ENCODE peak calls at places on chromosomes 4 and X, in five cellular contexts. W is GM12864, L is transverse colon, E is WERI-Rb-1, A is heart left ventricle. K is an unnamed sample.

GRCh38 chrX:96837808-96838207 is 45.9 kb upstream of the RPA4 start:
- DNase-seq in W (no peak), E (no peak), A (no peak), L (no peak), K (peak)

GRCh38 chr4:126466848-126467247 is 1152.1 kb downstream of the FAT4 start:
- DNase-seq in E (no peak), L (no peak), W (no peak), A (no peak), K (no peak)

GRCh38 chrX:118530537-118530936 is 34.9 kb downstream of the DOCK11 start:
- DNase-seq in L (no peak), E (no peak), A (no peak), W (no peak), K (peak)

GRCh38 chrX:44330227-44330626 is 13.2 kb downstream of the EFHC2 start:
- DNase-seq in L (no peak), E (no peak), A (no peak), W (no peak), K (no peak)

GRCh38 chrX:112844250-112844649 is 3.6 kb upstream of the AMOT start:
- DNase-seq in W (no peak), A (no peak), E (no peak), L (no peak), K (no peak)

GRCh38 chr4:16582526-16582925 is 315.9 kb downstream of the LDB2 start:
- DNase-seq in W (no peak), A (no peak), E (peak), L (no peak), K (no peak)

GRCh38 chr4:93842512-93843252 is 14.1 kb downstream of the ATOH1 start:
- DNase-seq in A (no peak), E (no peak), W (no peak), L (no peak), K (no peak)

GRCh38 chrX:153703036-153703370 is 15.3 kb downstream of the SLC6A8 start:
- DNase-seq in W (no peak), A (peak), E (no peak), L (peak), K (peak)

GRCh38 chr4:154719087-154719486 is 24.7 kb upstream of the LRAT start:
- DNase-seq in W (no peak), L (no peak), A (no peak), E (no peak), K (peak)

GRCh38 chr4:105992641-105993305 is 97.5 kb downstream of the NPNT start:
- DNase-seq in E (no peak), W (no peak), A (no peak), L (no peak), K (no peak)

GRCh38 chrX:12804655-12805054 is 13.4 kb downstream of the PRPS2 start:
- DNase-seq in L (peak), E (no peak), A (no peak), W (no peak), K (no peak)

GRCh38 chrX:39854772-39855747 is 242.7 kb downstream of the BCOR start:
- DNase-seq in L (peak), E (no peak), W (peak), A (no peak), K (no peak)

GRCh38 chr4:5928241-5928640 is 35.4 kb upstream of the CRMP1 start:
- DNase-seq in A (no peak), W (no peak), L (no peak), E (no peak), K (no peak)

GRCh38 chrX:118974908-118975671 is 672 bp downstream of the LONRF3 start:
- DNase-seq in A (peak), L (peak), W (no peak), E (peak), K (peak)

GRCh38 chrX:22629105-22629725 is 356.5 kb downstream of the CBLL2 start:
- DNase-seq in A (no peak), W (no peak), E (no peak), L (no peak), K (peak)

GRCh38 chrX:39905946-39906345 is 191.8 kb downstream of the BCOR start:
- DNase-seq in A (no peak), W (no peak), L (no peak), E (no peak), K (no peak)

GRCh38 chrX:30530591-30530990 is 47.0 kb downstream of the TASL start:
- DNase-seq in E (no peak), W (no peak), A (no peak), L (no peak), K (peak)

GRCh38 chr4:6621556-6621927 is 18.9 kb upstream of the MRFAP1 start:
- DNase-seq in L (no peak), W (no peak), E (no peak), A (no peak), K (no peak)

GRCh38 chrX:115690554-115691216 is 129.7 kb downstream of the PLS3 start:
- DNase-seq in E (peak), W (peak), L (peak), A (no peak), K (peak)

GRCh38 chrX:45240334-45240733 is 39.7 kb upstream of the DIPK2B start:
- DNase-seq in E (no peak), A (no peak), W (no peak), L (no peak), K (no peak)

GRCh38 chr4:5952286-5953002 is 59.6 kb upstream of the CRMP1 start:
- DNase-seq in L (no peak), W (no peak), E (no peak), A (no peak), K (no peak)

GRCh38 chr4:78131403-78131802 is 74.3 kb downstream of the FRAS1 start:
- DNase-seq in W (no peak), A (no peak), E (no peak), L (no peak), K (peak)

GRCh38 chr4:2172161-2172560 is 69.8 kb downstream of the HAUS3 start:
- DNase-seq in A (no peak), E (no peak), W (peak), L (no peak), K (no peak)

GRCh38 chr4:68369474-68369805 is 19.6 kb upstream of the YTHDC1 start:
- DNase-seq in W (no peak), E (no peak), L (no peak), A (no peak), K (no peak)
- H3K4me3 ChIP-seq in W (no peak), E (no peak), L (no peak), A (no peak), K (no peak)

DNA sequence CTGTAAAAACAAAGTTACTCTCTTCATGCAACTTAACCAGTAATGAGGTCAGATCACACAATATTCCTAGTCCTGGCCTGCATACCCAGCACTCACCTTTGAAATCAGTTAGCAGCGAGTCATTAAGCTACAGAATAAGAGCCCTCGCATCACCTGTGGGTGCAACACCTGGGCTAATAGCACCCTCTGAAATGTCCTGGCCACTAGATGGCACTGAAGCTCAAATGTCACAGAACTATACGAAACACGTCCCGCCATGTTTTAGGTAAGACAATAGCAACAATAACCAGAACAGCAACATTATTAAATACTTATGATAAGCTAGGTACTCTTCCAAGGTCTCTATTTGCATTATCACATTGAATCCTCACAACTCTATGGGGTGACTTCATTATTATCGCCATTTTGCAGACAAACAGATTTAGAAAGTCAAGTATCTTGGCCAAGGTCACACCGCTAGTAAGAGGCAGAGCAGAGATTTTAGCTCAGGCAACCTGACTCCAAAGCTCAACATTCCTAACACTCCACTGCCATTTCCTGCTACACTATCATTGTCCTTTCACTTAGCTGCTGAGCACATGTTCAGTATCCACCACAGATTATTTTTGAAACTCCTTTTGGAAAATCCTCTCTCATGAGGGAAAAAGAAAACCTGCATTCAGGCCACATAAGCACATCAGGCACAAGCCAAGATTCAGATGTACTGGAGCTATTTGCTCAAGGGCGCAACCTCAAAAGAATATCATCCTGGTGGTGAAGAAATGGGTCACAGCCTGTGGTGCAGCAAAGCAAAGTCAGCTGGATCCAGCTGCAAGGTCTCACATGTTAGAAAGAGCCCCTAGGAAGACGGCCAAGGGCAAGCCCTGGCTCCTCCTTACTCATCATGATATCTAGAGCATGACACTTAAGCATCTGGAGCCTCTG is 59.5 kb upstream of the KDR start:
- DNase-seq in A (no peak), L (peak), E (peak), W (peak), K (peak)
- TF ChIP-seq CTCF in A (peak), L (peak), E (peak), W (peak), K (peak)

DNA sequence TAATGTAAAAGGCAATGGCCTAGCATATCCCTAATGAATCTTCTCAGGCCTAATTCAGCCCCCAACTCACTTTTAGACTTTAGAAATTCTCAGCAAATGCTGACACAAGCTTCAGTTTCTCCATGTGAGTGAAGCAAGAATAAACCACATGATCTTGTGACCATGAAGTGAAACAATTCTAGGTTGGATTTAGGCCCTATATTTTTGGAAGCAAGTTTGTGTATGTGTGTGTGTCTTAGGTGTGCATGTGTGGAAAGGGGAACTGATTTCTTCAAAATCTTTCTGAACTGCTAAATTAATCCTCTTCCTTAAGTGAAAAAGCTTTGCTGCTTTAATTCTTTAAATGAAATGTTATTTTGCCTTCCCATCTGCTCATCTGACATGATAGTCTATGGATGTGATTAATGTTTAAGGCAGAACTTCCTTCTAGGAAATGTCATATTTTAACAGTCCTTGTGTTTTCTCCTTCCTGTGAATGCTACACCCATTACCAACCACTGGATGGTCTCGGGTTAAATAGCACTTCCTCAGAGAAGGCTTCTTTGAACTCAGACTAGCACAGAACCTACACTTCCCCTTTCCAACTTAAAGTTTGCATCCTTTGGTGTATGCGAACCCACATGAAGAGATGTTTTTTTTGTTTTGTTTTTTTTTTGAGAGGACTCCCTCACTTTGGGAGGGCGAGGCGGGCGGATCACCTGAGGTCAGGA is 1.2 kb upstream of the TMEM144 start:
- DNase-seq in L (no peak), A (no peak), E (no peak), W (no peak), K (peak)
- H3K4me3 ChIP-seq in L (no peak), A (no peak), E (no peak), W (no peak), K (no peak)

GRCh38 chr4:24793219-24794005 is 2.0 kb upstream of the SOD3 start:
- DNase-seq in A (no peak), L (no peak), W (no peak), E (no peak), K (no peak)
- TF ChIP-seq CTCF in A (no peak), L (peak), W (no peak), E (peak), K (peak)

GRCh38 chr4:89249313-89249712 is 58.3 kb downstream of the GPRIN3 start:
- DNase-seq in L (no peak), W (no peak), A (no peak), E (no peak), K (no peak)

GRCh38 chr4:89251396-89251795 is 56.2 kb downstream of the GPRIN3 start:
- DNase-seq in A (no peak), L (no peak), W (no peak), E (no peak), K (no peak)

GRCh38 chr4:89247951-89248350 is 59.6 kb downstream of the GPRIN3 start:
- DNase-seq in E (peak), W (no peak), A (no peak), L (no peak), K (no peak)

GRCh38 chr4:89249716-89250361 is 57.8 kb downstream of the GPRIN3 start:
- DNase-seq in L (no peak), W (no peak), A (no peak), E (peak), K (no peak)

DNA sequence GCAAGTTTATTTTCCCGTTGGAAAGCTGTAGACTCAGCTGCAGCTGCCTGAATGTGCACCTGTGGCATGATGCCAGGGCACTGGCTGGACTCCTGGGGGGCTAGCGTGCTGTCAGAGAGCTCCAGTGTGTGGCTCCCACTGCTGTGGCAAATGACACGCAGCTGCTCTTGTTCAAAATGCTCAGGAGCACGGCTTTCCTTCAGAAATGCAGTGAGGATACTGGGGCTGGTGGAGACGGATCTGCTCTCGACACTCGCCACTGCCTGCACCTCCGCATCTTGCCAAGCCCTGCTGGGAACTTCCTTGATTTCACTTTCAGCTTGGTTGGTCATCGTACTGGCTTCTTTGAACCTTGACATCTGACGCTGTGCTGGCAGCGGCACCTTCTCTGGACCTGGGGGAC is 58.7 kb downstream of the GPRIN3 start:
- DNase-seq in E (no peak), L (no peak), W (no peak), A (no peak), K (no peak)
- H3K4me3 ChIP-seq in E (no peak), L (no peak), W (no peak), A (no peak), K (no peak)

DNA sequence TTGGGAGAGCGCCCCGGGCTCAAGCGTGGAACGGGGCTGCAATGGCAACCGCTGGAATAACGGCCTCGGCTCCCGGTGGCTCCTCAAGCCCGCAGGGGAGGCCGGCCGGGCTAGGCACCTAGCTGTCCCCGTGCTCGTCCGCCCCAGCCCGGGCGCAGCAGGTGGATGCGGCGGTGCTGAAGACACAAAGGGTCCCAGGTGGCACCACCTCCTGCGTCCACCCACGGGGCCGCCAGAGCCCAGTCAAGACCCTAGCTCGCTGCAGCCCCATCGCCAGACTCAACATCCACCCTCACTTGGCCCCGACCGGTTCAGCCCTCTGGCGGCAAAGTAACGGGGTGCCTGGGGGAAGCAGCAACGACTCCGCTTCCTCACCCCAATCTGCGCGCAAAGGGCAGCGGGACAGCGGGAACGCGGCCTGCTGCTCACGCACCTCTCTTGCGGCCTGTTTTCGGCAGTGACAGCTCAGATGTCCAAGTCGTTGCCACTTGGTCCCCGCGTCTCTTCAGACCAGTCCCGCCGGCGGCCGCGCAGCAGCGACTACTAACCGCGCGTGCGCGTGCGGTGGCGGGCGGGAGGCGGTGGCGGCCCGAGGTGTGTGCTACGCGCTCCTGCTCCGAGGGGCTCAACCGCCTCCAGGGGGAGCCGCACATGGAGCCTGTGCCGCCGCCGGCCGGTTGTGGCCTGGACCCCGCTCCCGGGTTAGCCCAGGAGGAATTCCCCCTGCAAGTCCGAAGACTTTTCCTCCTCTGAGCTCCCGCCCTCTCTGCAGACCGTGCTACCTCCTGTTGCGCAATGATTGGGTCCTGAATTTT is at the start of gene CLGN:
- DNase-seq in L (peak), W (peak), E (peak), A (peak), K (peak)
- TF ChIP-seq CTCF in L (peak), W (peak), E (peak), A (peak), K (peak)